ENCODE peak calls at places on chromosomes 2 and 18, in ten cellular contexts. V is kidney glomerular epithelial cell, E is left colon, B is germinal center, D is pons, O is AG10803, M is astrocyte of the spinal cord, Y is HuH-7.5, R is Karpas-422, U is endothelial cell of umbilical vein. G is an unnamed sample.

GRCh38 chr18:77057043-77057442 is 75.5 kb downstream of the MBP start:
- DNase-seq in V (no peak), E (peak; percentile 46), B (no peak), D (no peak), O (peak; percentile 84), M (no peak), Y (no peak), R (peak; percentile 42), U (no peak), G (no peak)

GRCh38 chr2:173185437-173185836 is 109.8 kb downstream of the MAP3K20 start:
- DNase-seq in V (no peak), E (no peak), B (no peak), D (no peak), O (no peak), M (no peak), Y (no peak), R (no peak), U (no peak), G (no peak)

GRCh38 chr2:7242189-7242867 is 325.1 kb downstream of the RNF144A start:
- DNase-seq in V (no peak), E (no peak), B (no peak), D (no peak), O (no peak), M (no peak), Y (no peak), R (no peak), U (no peak), G (no peak)

GRCh38 chr2:186570587-186570986 is 19.3 kb upstream of the ITGAV start:
- DNase-seq in V (peak; percentile 88), E (no peak), B (no peak), D (no peak), O (peak; percentile 34), M (peak; percentile 66), Y (no peak), R (no peak), U (peak; percentile 21), G (peak; percentile 60)

GRCh38 chr18:5868218-5868904 is 27.0 kb downstream of the TMEM200C start:
- DNase-seq in V (peak; percentile 86), E (peak; percentile 73), B (peak; percentile 52), D (peak; percentile 87), O (peak; percentile 82), M (peak; percentile 89), Y (no peak), R (peak; percentile 94), U (peak; percentile 84), G (peak; percentile 88)

GRCh38 chr2:109419960-109420370 is 193.8 kb downstream of the SEPTIN10 start:
- DNase-seq in V (no peak), E (no peak), B (no peak), D (no peak), O (peak; percentile 11), M (no peak), Y (no peak), R (no peak), U (peak; percentile 43), G (peak; percentile 83)

GRCh38 chr18:25144835-25145234 is 207.1 kb downstream of the ZNF521 start:
- DNase-seq in V (no peak), E (no peak), B (no peak), D (peak; percentile 64), O (peak; percentile 74), M (peak; percentile 88), Y (no peak), R (no peak), U (peak; percentile 46), G (peak; percentile 92)

GRCh38 chr2:121596221-121597080 is 52.8 kb downstream of the CLASP1 start:
- DNase-seq in V (peak; percentile 83), E (peak; percentile 22), B (peak; percentile 79), D (peak; percentile 75), O (peak; percentile 57), M (peak; percentile 57), Y (no peak), R (peak; percentile 94), U (peak; percentile 81), G (peak; percentile 57)

GRCh38 chr2:25054720-25055119 is 12.8 kb downstream of the EFR3B start:
- DNase-seq in V (no peak), E (no peak), B (no peak), D (no peak), O (peak; percentile 15), M (no peak), Y (no peak), R (no peak), U (no peak), G (peak; percentile 44)

GRCh38 chr2:151111599-151112278 is 149.9 kb downstream of the RBM43 start:
- DNase-seq in V (peak; percentile 26), E (no peak), B (no peak), D (no peak), O (peak; percentile 55), M (peak; percentile 83), Y (no peak), R (no peak), U (no peak), G (peak; percentile 93)

GRCh38 chr2:26994975-26995374 is 24.5 kb downstream of the MAPRE3 start:
- DNase-seq in V (no peak), E (no peak), B (no peak), D (no peak), O (no peak), M (no peak), Y (no peak), R (no peak), U (no peak), G (no peak)

GRCh38 chr2:1028846-1029245 is 78.2 kb downstream of the SNTG2 start:
- DNase-seq in V (no peak), E (no peak), B (no peak), D (no peak), O (no peak), M (no peak), Y (no peak), R (no peak), U (no peak), G (no peak)

GRCh38 chr2:181312515-181312927 is 144.7 kb upstream of the ITGA4 start:
- DNase-seq in V (no peak), E (no peak), B (peak; percentile 24), D (no peak), O (no peak), M (no peak), Y (no peak), R (peak; percentile 79), U (no peak), G (no peak)

GRCh38 chr2:95268208-95269035 is 5.8 kb upstream of the PROM2 start:
- DNase-seq in V (no peak), E (no peak), B (no peak), D (no peak), O (no peak), M (no peak), Y (no peak), R (no peak), U (no peak), G (no peak)

GRCh38 chr2:9768388-9768787 is 74.9 kb upstream of the TAF1B start:
- DNase-seq in V (no peak), E (peak; percentile 76), B (no peak), D (no peak), O (no peak), M (no peak), Y (peak; percentile 46), R (no peak), U (no peak), G (no peak)

GRCh38 chr2:43676322-43677050 is at the start of gene C1GALT1C1L:
- DNase-seq in V (peak; percentile 46), E (peak; percentile 68), B (peak; percentile 33), D (peak; percentile 16), O (peak; percentile 49), M (peak; percentile 76), Y (peak; percentile 55), R (no peak), U (peak; percentile 55), G (peak; percentile 66)

GRCh38 chr18:74724186-74724585 is 126.5 kb downstream of the ZNF407 start:
- DNase-seq in V (no peak), E (no peak), B (no peak), D (no peak), O (peak; percentile 82), M (no peak), Y (no peak), R (no peak), U (no peak), G (peak; percentile 73)

GRCh38 chr2:215966274-215966673 is 47.1 kb downstream of the MREG start:
- DNase-seq in V (no peak), E (no peak), B (no peak), D (no peak), O (no peak), M (no peak), Y (no peak), R (no peak), U (no peak), G (no peak)